ENCODE peak calls at places on chromosomes 11 and 22, in eight cellular contexts. A, K, T, W, O, U, P and Y are unnamed samples.

GRCh38 chr22:47196881-47197701 is 434.6 kb downstream of the TBC1D22A start:
- DNase-seq in T (no peak), O (no peak), U (no peak), A (no peak), K (no peak), P (no peak), W (no peak), Y (no peak)

GRCh38 chr11:105838668-105839403 is 183.2 kb downstream of the MSANTD4 start:
- DNase-seq in P (peak), W (no peak), K (no peak), U (no peak), A (no peak), O (no peak), T (no peak), Y (no peak)

GRCh38 chr22:30325065-30325720 is 1.5 kb downstream of the TBC1D10A start:
- DNase-seq in K (peak), T (no peak), W (no peak), U (peak), O (no peak), P (peak), A (no peak), Y (peak)

GRCh38 chr22:43884600-43885318 is 7.1 kb downstream of the PNPLA5 start:
- DNase-seq in A (peak), T (peak), W (no peak), U (peak), K (no peak), P (peak), O (peak), Y (no peak)

GRCh38 chr11:10657308-10658271 is 36.0 kb downstream of the IRAG1 start:
- DNase-seq in T (no peak), O (no peak), K (no peak), P (peak), W (no peak), U (no peak), A (peak), Y (peak)

GRCh38 chr11:2796508-2797180 is 88.9 kb downstream of the CDKN1C start:
- DNase-seq in T (peak), O (peak), K (peak), U (peak), W (no peak), P (no peak), A (no peak), Y (no peak)

GRCh38 chr11:122020902-122021301 is 95.1 kb downstream of the BLID start:
- DNase-seq in W (no peak), K (no peak), T (no peak), U (no peak), A (no peak), O (no peak), P (peak), Y (no peak)

GRCh38 chr11:66068154-66068821 is 1.8 kb upstream of the PACS1 start:
- DNase-seq in P (peak), O (peak), T (peak), W (no peak), K (peak), U (peak), A (peak), Y (peak)

GRCh38 chr11:76805206-76805913 is 22.2 kb downstream of the TSKU start:
- DNase-seq in O (no peak), T (peak), W (no peak), K (no peak), A (peak), U (peak), P (no peak), Y (no peak)

GRCh38 chr11:64918056-64918455 is 1.0 kb upstream of the ATG2A start:
- DNase-seq in K (no peak), U (no peak), P (peak), W (no peak), T (no peak), A (no peak), O (no peak), Y (peak)

GRCh38 chr11:43919852-43920597 is 22.4 kb upstream of the C11orf96 start:
- DNase-seq in U (no peak), O (no peak), A (no peak), T (no peak), K (no peak), W (no peak), P (no peak), Y (no peak)

GRCh38 chr11:69493931-69494821 is 12.7 kb downstream of the LINC01488 start:
- DNase-seq in A (no peak), U (no peak), K (no peak), W (no peak), P (no peak), T (no peak), O (no peak), Y (no peak)

GRCh38 chr11:62687508-62688396 is 1.6 kb downstream of the LRRN4CL start:
- DNase-seq in U (no peak), P (no peak), W (no peak), K (no peak), A (no peak), O (no peak), T (no peak), Y (no peak)

GRCh38 chr22:45632791-45633515 is 38.7 kb upstream of the ATXN10 start:
- DNase-seq in W (no peak), A (no peak), U (no peak), T (no peak), P (no peak), O (no peak), K (no peak), Y (no peak)

GRCh38 chr22:44665115-44665514 is 36.9 kb upstream of the PRR5 start:
- DNase-seq in P (peak), W (no peak), T (no peak), K (no peak), O (no peak), U (no peak), A (no peak), Y (no peak)

GRCh38 chr11:66087148-66087908 is 17.3 kb downstream of the PACS1 start:
- DNase-seq in U (no peak), O (no peak), W (no peak), T (no peak), K (no peak), P (no peak), A (no peak), Y (no peak)

GRCh38 chr11:111494040-111494439 is 18.1 kb downstream of the BTG4 start:
- DNase-seq in P (no peak), W (no peak), A (no peak), K (no peak), O (no peak), U (no peak), T (no peak), Y (no peak)

GRCh38 chr22:39007177-39007576 is 6.9 kb upstream of the APOBEC3C start:
- DNase-seq in K (no peak), P (no peak), U (no peak), A (no peak), W (no peak), O (no peak), T (no peak), Y (no peak)